ENCODE peak calls at places on chromosomes 4 and X, in nine cellular contexts. T, P, Z, B, X, E, N, R and Y are unnamed samples.

GRCh38 chr4:17941731-17942130 is 79.8 kb downstream of the LCORL start:
- DNase-seq in T (no peak), P (no peak), Z (no peak), B (no peak), X (no peak), E (no peak), N (no peak), R (no peak), Y (no peak)

GRCh38 chr4:148054275-148054674 is 322.4 kb downstream of the ARHGAP10 start:
- DNase-seq in T (no peak), P (no peak), Z (no peak), B (no peak), X (no peak), E (no peak), N (peak), R (no peak), Y (no peak)

GRCh38 chr4:104490096-104490769 is 4.5 kb downstream of the CXXC4 start:
- DNase-seq in T (no peak), P (no peak), Z (peak), B (no peak), X (no peak), E (no peak), N (no peak), R (peak), Y (peak)

GRCh38 chrX:132216806-132217202 is 2.4 kb downstream of the RAP2C start:
- DNase-seq in T (peak), P (no peak), Z (no peak), B (no peak), X (no peak), E (peak), N (no peak), R (no peak), Y (no peak)

GRCh38 chr4:153205028-153205648 is 895 bp downstream of the TRIM2 start:
- DNase-seq in T (peak), P (no peak), Z (peak), B (peak), X (no peak), E (peak), N (no peak), R (peak), Y (no peak)

GRCh38 chr4:110183643-110184042 is 14.8 kb downstream of the ELOVL6 start:
- DNase-seq in T (no peak), P (no peak), Z (no peak), B (no peak), X (no peak), E (no peak), N (peak), R (no peak), Y (no peak)

GRCh38 chr4:55635760-55636621 is at the start of gene NMU:
- DNase-seq in T (no peak), P (no peak), Z (peak), B (no peak), X (peak), E (peak), N (peak), R (no peak), Y (peak)

GRCh38 chr4:182175788-182176519 is 67.2 kb upstream of the TENM3 start:
- DNase-seq in T (no peak), P (no peak), Z (no peak), B (no peak), X (no peak), E (no peak), N (no peak), R (no peak), Y (no peak)

GRCh38 chrX:124240422-124240821 is 92.0 kb upstream of the TEX13D start:
- DNase-seq in T (no peak), P (no peak), Z (no peak), B (no peak), X (no peak), E (no peak), N (no peak), R (no peak), Y (no peak)

GRCh38 chrX:45164021-45164621 is 36.6 kb downstream of the DIPK2B start:
- DNase-seq in T (no peak), P (no peak), Z (no peak), B (no peak), X (no peak), E (no peak), N (no peak), R (no peak), Y (no peak)

GRCh38 chrX:7985568-7985967 is 58.4 kb upstream of the PNPLA4 start:
- DNase-seq in T (no peak), P (no peak), Z (no peak), B (no peak), X (no peak), E (no peak), N (no peak), R (no peak), Y (no peak)

GRCh38 chrX:77431227-77431626 is 16.0 kb upstream of the FGF16 start:
- DNase-seq in T (no peak), P (no peak), Z (no peak), B (peak), X (no peak), E (no peak), N (no peak), R (no peak), Y (no peak)

GRCh38 chrX:133859336-133859735 is 126.1 kb downstream of the GPC3 start:
- DNase-seq in T (no peak), P (no peak), Z (no peak), B (no peak), X (no peak), E (no peak), N (peak), R (no peak), Y (no peak)

GRCh38 chrX:41265615-41266014 is 68.3 kb upstream of the DDX3X start:
- DNase-seq in T (peak), P (no peak), Z (no peak), B (no peak), X (peak), E (peak), N (no peak), R (no peak), Y (no peak)

GRCh38 chr4:184801781-184802180 is 24.0 kb downstream of the ACSL1 start:
- DNase-seq in T (no peak), P (no peak), Z (no peak), B (no peak), X (no peak), E (no peak), N (no peak), R (no peak), Y (no peak)

GRCh38 chrX:130060122-130061069 is 49.9 kb downstream of the ELF4 start:
- DNase-seq in T (peak), P (no peak), Z (peak), B (no peak), X (peak), E (peak), N (peak), R (no peak), Y (peak)

GRCh38 chr4:58658701-58659100 is 1548.5 kb upstream of the IGFBP7 start:
- DNase-seq in T (no peak), P (no peak), Z (no peak), B (no peak), X (no peak), E (no peak), N (no peak), R (no peak), Y (no peak)

GRCh38 chrX:119583431-119584059 is 9.2 kb downstream of the UBE2A start:
- DNase-seq in T (no peak), P (no peak), Z (no peak), B (no peak), X (no peak), E (no peak), N (no peak), R (no peak), Y (no peak)